ENCODE peak calls at places on chromosomes 3 and 15, in six cellular contexts. X is GM23248; F is tibial artery; U is CD8-positive, alpha-beta memory T cell; R is PC-3; Z is psoas muscle. Y is an unnamed sample. For H3K27me3, the result is how much of the 10 kb centered on the place peaks cover.

GRCh38 chr15:31574761-31575160 is 248.1 kb downstream of the KLF13 start:
- DNase-seq in X (peak), F (no peak), U (no peak), R (no peak), Z (no peak), Y (no peak)

GRCh38 chr3:135034291-135034768 is 239.3 kb downstream of the EPHB1 start:
- DNase-seq in X (no peak), F (no peak), U (no peak), R (no peak), Z (no peak), Y (no peak)

GRCh38 chr15:83164409-83165404 is 42.9 kb downstream of the HDGFL3 start:
- DNase-seq in X (peak), F (no peak), U (no peak), R (peak), Z (no peak), Y (peak)

GRCh38 chr15:33068007-33068441 is 126.5 kb downstream of the FMN1 start:
- DNase-seq in X (peak), F (peak), U (no peak), R (peak), Z (peak), Y (peak)

GRCh38 chr15:97955040-97955439 is 5.5 kb upstream of the ARRDC4 start:
- DNase-seq in X (no peak), F (no peak), U (no peak), R (no peak), Z (no peak), Y (no peak)

GRCh38 chr3:157856078-157856939 is 249.9 kb downstream of the SHOX2 start:
- DNase-seq in X (peak), F (no peak), U (no peak), R (peak), Z (no peak), Y (no peak)

GRCh38 chr3:159928692-159929091 is 59.9 kb upstream of the IL12A start:
- DNase-seq in X (peak), F (no peak), U (no peak), R (peak), Z (no peak), Y (peak)

GRCh38 chr15:50280271-50280670 is 14.7 kb upstream of the HDC start:
- DNase-seq in X (no peak), F (no peak), U (no peak), R (no peak), Z (no peak), Y (no peak)

DNA sequence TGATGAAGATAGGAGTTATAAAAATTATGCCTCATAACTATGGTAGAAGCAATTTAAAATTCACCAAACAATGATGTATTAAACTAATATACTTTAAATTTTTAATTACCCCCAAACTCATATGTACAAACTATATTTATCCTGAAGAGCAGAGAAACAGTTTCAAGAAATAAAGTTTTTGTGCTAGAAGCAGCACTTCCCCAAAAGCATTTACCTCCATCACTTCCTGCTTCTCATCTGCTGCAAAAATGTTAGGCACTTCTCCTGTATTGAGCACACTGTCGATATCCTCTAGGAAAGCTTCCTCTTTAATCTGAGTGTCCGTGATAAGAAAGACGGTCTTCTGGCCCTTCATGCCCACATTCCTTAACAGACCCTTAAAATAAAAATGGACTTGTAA is 101.5 kb upstream of the ASB14 start:
- DNase-seq in X (no peak), F (no peak), U (no peak), R (no peak), Z (no peak), Y (no peak)
- H3K4me3 ChIP-seq in X (no peak), F (no peak), U (no peak), R (no peak), Z (no peak), Y (no peak)

GRCh38 chr3:27712136-27713065 is 9.7 kb downstream of the EOMES start:
- DNase-seq in X (peak), F (peak), U (peak), R (peak), Z (peak), Y (peak)
- H3K27me3 ChIP-seq in X (under half), F (under half), U (under half), R (under half), Z (under half), Y (under half)

DNA sequence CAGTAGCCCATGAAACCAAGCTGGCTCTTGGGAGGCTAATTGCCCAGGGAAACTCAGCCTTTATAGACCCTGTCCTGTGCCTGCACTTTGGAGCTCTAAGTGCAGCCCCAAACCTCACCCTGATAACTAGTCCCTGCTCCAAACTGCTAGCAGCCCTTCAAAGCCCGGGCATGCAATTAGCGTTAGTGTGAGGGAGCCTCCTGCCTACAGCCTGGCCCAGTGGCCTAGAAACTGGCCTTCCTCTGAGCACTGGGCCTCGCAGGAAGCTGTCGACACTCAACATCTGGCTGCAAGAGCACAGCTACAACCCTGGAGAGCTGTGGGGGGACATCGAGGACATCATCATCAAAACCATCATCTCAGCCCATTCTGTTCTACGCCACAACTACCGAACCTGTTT is 7.7 kb upstream of the NGRN start:
- DNase-seq in X (no peak), F (no peak), U (no peak), R (no peak), Z (no peak), Y (no peak)
- H3K4me3 ChIP-seq in X (no peak), F (no peak), U (no peak), R (no peak), Z (no peak), Y (no peak)

DNA sequence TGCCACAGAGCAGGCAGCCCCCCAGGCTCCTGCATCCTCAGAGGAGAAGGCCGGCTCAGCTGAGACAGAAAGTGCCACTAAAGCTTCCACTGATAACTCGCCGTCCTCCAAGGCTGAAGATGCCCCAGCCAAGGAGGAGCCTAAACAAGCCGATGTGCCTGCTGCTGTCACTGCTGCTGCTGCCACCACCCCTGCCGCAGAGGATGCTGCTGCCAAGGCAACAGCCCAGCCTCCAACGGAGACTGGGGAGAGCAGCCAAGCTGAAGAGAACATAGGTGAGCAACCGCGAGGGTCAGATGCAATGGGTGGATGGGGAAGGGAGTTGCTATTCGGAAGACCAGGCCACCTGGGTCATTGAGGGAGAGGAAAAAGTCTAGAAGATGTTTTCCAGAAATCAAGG is 53.0 kb downstream of the GAP43 start:
- DNase-seq in X (no peak), F (no peak), U (no peak), R (no peak), Z (no peak), Y (no peak)
- H3K27me3 ChIP-seq in X (under half), F (under half), U (under half), R (half or more), Z (under half), Y (under half)

GRCh38 chr15:99151156-99151555 is 46.3 kb downstream of the SYNM start:
- DNase-seq in X (no peak), F (no peak), U (no peak), R (no peak), Z (no peak), Y (no peak)
- H3K4me3 ChIP-seq in X (no peak), F (no peak), U (no peak), R (no peak), Z (no peak), Y (no peak)

DNA sequence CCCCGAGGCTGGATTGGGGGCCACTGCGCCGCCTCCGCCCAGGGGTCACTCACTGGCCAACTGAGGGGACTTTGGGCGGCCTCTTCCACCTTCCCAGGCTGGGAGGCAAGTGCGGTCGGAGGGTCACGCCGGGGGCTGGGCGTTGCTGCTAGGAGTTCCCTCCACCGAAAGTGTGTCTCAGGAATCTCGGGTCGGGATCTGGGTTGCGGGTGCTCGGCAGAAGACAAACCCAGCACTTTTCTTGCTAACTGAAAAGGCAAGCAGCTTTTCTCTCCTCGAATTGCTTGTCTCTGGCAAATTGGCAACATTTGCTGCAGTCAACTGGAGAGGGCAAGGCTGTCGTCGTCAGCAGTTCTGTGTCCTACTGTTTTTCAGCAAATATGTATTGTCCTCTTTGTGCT is 376 bp upstream of the SLC30A4 start:
- DNase-seq in X (peak), F (no peak), U (no peak), R (peak), Z (no peak), Y (no peak)
- H3K27me3 ChIP-seq in X (under half), F (under half), U (under half), R (under half), Z (under half), Y (under half)

DNA sequence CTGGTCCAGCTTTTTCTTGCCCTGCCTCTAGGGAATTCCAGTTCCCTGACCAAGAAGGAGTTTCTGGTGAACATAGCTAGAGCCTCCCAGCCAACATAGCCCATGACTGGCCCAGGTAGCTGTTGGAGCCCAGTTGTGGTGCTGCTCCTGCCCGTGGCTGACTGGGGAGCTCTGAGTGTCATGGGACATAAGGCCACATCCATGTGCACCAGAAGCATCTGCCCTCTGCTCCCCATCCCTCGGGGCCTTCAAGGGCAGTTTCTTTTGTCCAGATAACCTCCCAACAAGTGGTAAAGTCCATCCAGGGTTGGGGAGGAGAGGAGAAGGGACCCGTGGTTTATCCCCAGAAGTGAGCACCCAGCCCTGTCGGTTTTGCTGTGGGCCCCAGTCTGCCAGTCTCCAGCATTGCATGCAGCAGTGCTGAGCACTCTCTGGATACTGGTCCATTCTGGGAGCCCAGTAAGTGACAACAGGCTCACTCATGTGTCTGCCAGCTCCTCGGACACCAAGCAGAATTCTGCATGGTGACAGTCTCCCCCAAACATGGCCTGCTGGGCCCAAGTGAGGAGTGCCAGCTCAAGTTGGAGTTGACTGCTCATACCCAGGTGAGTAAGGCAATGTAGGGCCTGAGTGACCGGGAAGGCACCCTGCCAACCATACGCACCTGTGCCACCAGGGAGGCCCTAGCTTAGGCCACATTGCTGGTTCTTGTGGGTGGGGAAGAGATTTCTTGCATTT is 28.8 kb downstream of the ACAA1 start:
- DNase-seq in X (no peak), F (peak), U (no peak), R (no peak), Z (no peak), Y (no peak)
- H3K4me3 ChIP-seq in X (no peak), F (no peak), U (no peak), R (no peak), Z (no peak), Y (no peak)

Y was measured in adipocyte.